ENCODE peak calls at places on chromosomes 13 and 19, in five cellular contexts. Y is IMR-90, H is astrocyte of the spinal cord, G is fibroblast of mammary gland, P is cardiac fibroblast. W is an unnamed sample.

GRCh38 chr19:38375748-38376147 is 1.4 kb downstream of the PSMD8 start:
- DNase-seq in Y (peak; percentile 20), H (no peak), G (peak; percentile 48), P (peak; percentile 23), W (no peak)

GRCh38 chr13:56893843-56894242 is 246.9 kb upstream of the PRR20A start:
- DNase-seq in Y (no peak), H (no peak), G (no peak), P (no peak), W (no peak)

GRCh38 chr13:71865858-71866172 is 1.2 kb downstream of the DACH1 start:
- DNase-seq in Y (no peak), H (peak; percentile 12), G (no peak), P (peak; percentile 10), W (no peak)

GRCh38 chr13:37074703-37075102 is 15.2 kb upstream of the SUPT20H start:
- DNase-seq in Y (peak; percentile 49), H (peak; percentile 55), G (peak; percentile 55), P (peak; percentile 67), W (no peak)

GRCh38 chr19:29590278-29590677 is 15.8 kb upstream of the POP4 start:
- DNase-seq in Y (no peak), H (no peak), G (no peak), P (no peak), W (no peak)

GRCh38 chr19:388691-389090 is 20.3 kb downstream of the C2CD4C start:
- DNase-seq in Y (no peak), H (no peak), G (no peak), P (no peak), W (no peak)

GRCh38 chr19:33700408-33700757 is 78.6 kb downstream of the CHST8 start:
- DNase-seq in Y (no peak), H (no peak), G (no peak), P (no peak), W (no peak)

GRCh38 chr13:38697628-38698333 is 10.9 kb downstream of the FREM2 start:
- DNase-seq in Y (no peak), H (no peak), G (peak; percentile 7), P (no peak), W (peak; percentile 46)

GRCh38 chr13:65615506-65615905 is 1614.6 kb downstream of the PCDH9 start:
- DNase-seq in Y (no peak), H (no peak), G (no peak), P (no peak), W (no peak)
- TF ChIP-seq CTCF in Y (no peak), H (no peak), G (no peak), P (no peak), W (no peak)

GRCh38 chr19:44306283-44306682 is 1.5 kb upstream of the ZNF235 start:
- DNase-seq in Y (no peak), H (no peak), G (no peak), P (no peak), W (no peak)

GRCh38 chr19:44303976-44304568 is 753 bp downstream of the ZNF235 start:
- DNase-seq in Y (peak; percentile 3), H (peak; percentile 55), G (peak; percentile 47), P (no peak), W (no peak)

GRCh38 chr19:44304659-44305193 is at the start of gene ZNF235:
- DNase-seq in Y (peak; percentile 99), H (peak; percentile 98), G (peak; percentile 99), P (peak; percentile 98), W (peak; percentile 88)

GRCh38 chr19:44305457-44305856 is 632 bp upstream of the ZNF235 start:
- DNase-seq in Y (no peak), H (no peak), G (no peak), P (no peak), W (no peak)

DNA sequence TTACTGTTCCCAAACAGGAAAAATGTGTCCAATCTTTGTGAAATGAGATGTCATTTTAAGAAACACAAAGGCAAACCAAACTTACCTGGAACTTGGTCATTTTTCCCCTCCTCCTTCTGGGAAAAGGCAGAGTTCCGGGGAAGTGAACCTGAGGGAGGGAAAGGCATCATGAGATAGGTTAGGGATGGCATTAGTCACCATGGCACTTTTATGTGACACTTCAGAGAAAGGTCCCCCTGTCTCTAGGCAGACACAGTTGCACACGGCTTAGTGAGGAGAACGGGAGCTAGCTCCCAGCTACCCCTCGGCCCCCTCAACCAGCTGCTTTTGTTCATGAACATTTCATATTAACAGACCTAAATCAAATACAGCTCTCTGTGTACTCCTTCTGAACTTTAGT is 1.5 kb downstream of the ZNF235 start:
- DNase-seq in Y (no peak), H (no peak), G (no peak), P (no peak), W (no peak)
- H3K4me3 ChIP-seq in Y (no peak overlapping the region), H (no peak overlapping the region), G (no peak overlapping the region), P (no peak overlapping the region), W (no peak overlapping the region)

GRCh38 chr19:48390188-48391099 is 907 bp downstream of the KDELR1 start:
- DNase-seq in Y (peak; percentile 49), H (peak; percentile 58), G (peak; percentile 55), P (peak; percentile 74), W (no peak)
- TF ChIP-seq CTCF in Y (peak; percentile 67), H (peak; percentile 74), G (peak; percentile 56), P (peak; percentile 81), W (peak; percentile 73)

GRCh38 chr13:80437212-80437611 is 96.3 kb upstream of the SPRY2 start:
- DNase-seq in Y (no peak), H (no peak), G (no peak), P (no peak), W (peak; percentile 36)
- H3K4me3 ChIP-seq in Y (no peak overlapping the region), H (no peak overlapping the region), G (no peak overlapping the region), P (no peak overlapping the region), W (no peak overlapping the region)

DNA sequence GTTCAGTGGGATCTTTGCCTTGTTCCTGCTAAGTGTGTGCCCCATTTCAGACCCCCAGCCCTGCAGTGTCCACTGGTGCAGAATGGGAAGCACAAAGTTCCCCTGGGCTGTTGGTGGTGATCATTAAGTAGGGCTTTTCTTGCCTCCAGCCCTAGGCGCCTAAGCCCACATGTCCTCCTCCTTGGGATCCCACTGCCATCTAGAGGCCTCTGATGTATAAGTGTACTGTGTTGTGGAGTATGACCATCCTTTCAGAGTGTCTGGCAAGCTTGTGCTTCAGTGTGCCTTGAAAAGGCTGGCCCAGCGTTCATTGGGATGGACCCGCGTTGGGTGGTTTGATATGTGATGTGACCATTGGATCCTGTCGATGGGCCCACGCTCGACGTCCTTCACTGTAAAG is 71.2 kb downstream of the WASF3 start:
- DNase-seq in Y (peak; percentile 40), H (peak; percentile 19), G (peak; percentile 53), P (peak; percentile 40), W (no peak)
- TF ChIP-seq CTCF in Y (peak; percentile 42), H (peak; percentile 15), G (peak; percentile 27), P (peak; percentile 33), W (no peak)

GRCh38 chr19:23507441-23507840 is 112.2 kb upstream of the ZNF91 start:
- DNase-seq in Y (no peak), H (no peak), G (no peak), P (no peak), W (no peak)
- H3K4me3 ChIP-seq in Y (no peak overlapping the region), H (no peak overlapping the region), G (no peak overlapping the region), P (no peak overlapping the region), W (no peak overlapping the region)

GRCh38 chr19:50794778-50795664 is 4.8 kb downstream of the ACP4 start:
- DNase-seq in Y (no peak), H (no peak), G (peak; percentile 16), P (no peak), W (no peak)
- TF ChIP-seq CTCF in Y (peak; percentile 1), H (peak; percentile 8), G (peak; percentile 12), P (no peak), W (peak; percentile 33)

GRCh38 chr19:58535857-58536256 is 8.0 kb upstream of the TRIM28 start:
- DNase-seq in Y (no peak), H (no peak), G (no peak), P (no peak), W (no peak)

GRCh38 chr19:58543826-58544590 is at the start of gene TRIM28:
- DNase-seq in Y (peak; percentile 99), H (peak; percentile 99), G (peak; percentile 99), P (peak; percentile 100), W (peak; percentile 97)

GRCh38 chr19:58536852-58537798 is 6.7 kb upstream of the TRIM28 start:
- DNase-seq in Y (no peak), H (no peak), G (no peak), P (no peak), W (no peak)

DNA sequence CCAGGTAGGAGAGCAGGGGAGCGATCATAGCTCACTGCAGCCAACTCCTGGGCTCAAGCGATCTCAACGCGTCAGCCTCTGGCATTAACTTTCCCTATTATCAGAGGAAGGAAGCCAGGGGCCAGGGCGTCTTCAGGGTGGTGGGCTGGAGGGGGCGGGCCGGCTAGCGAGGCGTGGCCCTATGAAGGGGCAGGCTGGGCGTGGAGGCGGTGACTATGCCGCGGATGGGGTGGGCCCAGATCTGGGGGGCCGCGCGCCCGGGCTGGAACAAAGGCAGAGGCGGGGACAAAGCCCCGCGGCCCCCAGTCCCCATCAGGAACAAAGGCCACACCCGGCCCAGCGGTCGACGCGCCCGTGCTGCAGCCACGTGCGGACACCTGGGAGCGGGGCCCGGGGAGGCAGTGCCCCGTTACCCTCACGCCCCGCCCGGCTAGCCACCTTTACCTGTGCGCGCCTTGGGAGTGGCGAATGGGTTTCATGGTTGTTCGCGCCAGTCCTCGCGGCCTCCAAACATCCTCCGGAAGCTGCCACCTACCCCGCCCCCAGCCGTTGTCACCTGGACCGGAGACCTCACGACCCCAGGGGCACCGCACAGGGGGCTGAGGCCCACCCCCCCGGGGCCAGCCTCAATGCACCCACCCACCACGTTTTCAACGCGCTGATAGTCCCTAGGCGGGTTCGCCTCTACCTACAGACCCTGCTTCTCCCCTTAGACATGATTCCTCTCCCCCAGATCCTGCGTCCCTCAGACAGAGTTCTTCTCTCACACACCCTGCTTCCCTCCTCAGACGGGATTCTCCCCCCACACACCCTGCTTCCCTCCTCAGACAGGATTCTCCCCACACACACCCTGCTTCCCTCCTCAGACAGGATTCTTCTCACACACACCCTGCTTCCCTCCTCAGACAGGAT is 5.4 kb upstream of the TRIM28 start:
- DNase-seq in Y (no peak), H (no peak), G (no peak), P (peak; percentile 54), W (no peak)
- H3K4me3 ChIP-seq in Y (peak overlapping the region; percentile 4), H (no peak overlapping the region), G (no peak overlapping the region), P (peak overlapping the region; percentile 14), W (peak overlapping the region; percentile 28)

W was measured in retinal pigment epithelial cell.